ENCODE peak calls at places on chromosomes 5 and 9, in nine cellular contexts. G is heart left ventricle; D is AG20443; O is GM23248; E is M059J; H is NCI-H345; U is H1; F is activated effector memory CD4-positive, alpha-beta T cell treated with anti-CD3 and anti-CD28 coated beads, Interleukin-2, amount 50 U/mL, for 16 hours; C is HCT116. Y is an unnamed sample.

GRCh38 chr9:91734371-91734981 is 215.6 kb downstream of the ROR2 start:
- DNase-seq in O (peak; percentile 64), E (peak; percentile 36), C (peak; percentile 27), G (peak; percentile 61), U (peak; percentile 23), F (peak; percentile 88), D (peak; percentile 88), H (peak; percentile 9), Y (no peak)

GRCh38 chr5:65186646-65187227 is 295.0 kb downstream of the ADAMTS6 start:
- DNase-seq in H (no peak), G (no peak), D (no peak), U (no peak), C (no peak), E (peak; percentile 42), F (no peak), O (no peak), Y (no peak)

GRCh38 chr5:68225188-68225910 is 9.8 kb downstream of the PIK3R1 start:
- DNase-seq in O (peak; percentile 91), D (peak; percentile 76), E (peak; percentile 81), G (peak; percentile 61), H (peak; percentile 23), F (no peak), U (no peak), C (no peak), Y (peak; percentile 37)

GRCh38 chr9:129910628-129911567 is 75.6 kb downstream of the USP20 start:
- DNase-seq in C (peak; percentile 95), U (no peak), G (no peak), F (no peak), H (no peak), E (peak; percentile 100), O (peak; percentile 99), D (peak; percentile 92), Y (peak; percentile 27)

GRCh38 chr5:74575741-74576538 is 64.6 kb downstream of the ENC1 start:
- DNase-seq in G (no peak), U (no peak), D (peak; percentile 75), O (peak; percentile 88), F (peak; percentile 68), H (no peak), C (no peak), E (peak; percentile 94), Y (no peak)

GRCh38 chr5:164027738-164028137 is 522.3 kb downstream of the MAT2B start:
- DNase-seq in E (no peak), U (no peak), G (no peak), H (no peak), D (no peak), F (no peak), O (no peak), C (no peak), Y (no peak)

GRCh38 chr5:124580925-124581821 is 165.3 kb downstream of the ZNF608 start:
- DNase-seq in E (no peak), F (no peak), G (no peak), H (no peak), C (no peak), D (no peak), U (peak; percentile 90), O (no peak), Y (no peak)

GRCh38 chr5:58497956-58498942 is 7.0 kb downstream of the GAPT start:
- DNase-seq in C (peak; percentile 15), O (peak; percentile 47), H (no peak), U (peak; percentile 10), E (peak; percentile 23), G (no peak), F (no peak), D (peak; percentile 55), Y (no peak)

GRCh38 chr5:172713113-172713808 is 57.7 kb downstream of the DUSP1 start:
- DNase-seq in U (no peak), C (no peak), F (peak; percentile 92), D (peak; percentile 77), H (peak; percentile 61), G (peak; percentile 70), O (peak; percentile 51), E (peak; percentile 44), Y (no peak)

GRCh38 chr9:125329978-125330377 is 68.4 kb downstream of the GAPVD1 start:
- DNase-seq in O (peak; percentile 1), U (no peak), D (no peak), H (no peak), G (no peak), E (peak; percentile 10), C (no peak), F (no peak), Y (no peak)

GRCh38 chr9:125460883-125461475 is 199.4 kb downstream of the GAPVD1 start:
- DNase-seq in C (no peak), D (peak; percentile 47), H (no peak), G (no peak), F (no peak), U (no peak), E (peak; percentile 95), O (peak; percentile 45), Y (no peak)

GRCh38 chr9:71725590-71726338 is 42.5 kb downstream of the CEMIP2 start:
- DNase-seq in U (no peak), C (peak; percentile 79), G (no peak), H (no peak), E (peak; percentile 99), F (no peak), D (peak; percentile 27), O (peak; percentile 74), Y (no peak)

GRCh38 chr5:68376931-68377330 is 161.4 kb downstream of the PIK3R1 start:
- DNase-seq in H (no peak), F (no peak), O (peak; percentile 18), E (no peak), G (no peak), U (no peak), D (peak; percentile 18), C (no peak), Y (no peak)

GRCh38 chr9:114288233-114289051 is 34.5 kb upstream of the ORM1 start:
- DNase-seq in F (peak; percentile 41), D (peak; percentile 75), U (no peak), C (no peak), H (no peak), E (peak; percentile 86), O (peak; percentile 54), G (peak; percentile 16), Y (peak; percentile 1)

GRCh38 chr5:56278267-56278826 is 45.2 kb upstream of the ANKRD55 start:
- DNase-seq in U (no peak), D (peak; percentile 75), C (no peak), E (peak; percentile 97), H (no peak), G (no peak), O (peak; percentile 27), F (no peak), Y (no peak)

GRCh38 chr5:98816574-98817222 is 43.2 kb downstream of the RGMB start:
- DNase-seq in O (no peak), G (no peak), C (no peak), F (no peak), H (peak; percentile 44), U (no peak), E (no peak), D (no peak), Y (no peak)

Y was measured in thoracic aorta.